ENCODE peak calls at places on chromosomes 1 and 21, in seven cellular contexts. R, G, P, V, T, X and E are unnamed samples.

GRCh38 chr1:151549199-151549598 is 9.1 kb downstream of the TUFT1 start:
- DNase-seq in R (no peak), G (no peak), P (no peak), V (no peak), T (no peak), X (no peak), E (no peak)

GRCh38 chr1:118101989-118102388 is 83.0 kb downstream of the SPAG17 start:
- DNase-seq in R (no peak), G (no peak), P (no peak), V (no peak), T (no peak), X (no peak), E (no peak)

GRCh38 chr1:219659682-219660081 is 46.8 kb upstream of the ZC3H11B start:
- DNase-seq in R (no peak), G (no peak), P (no peak), V (no peak), T (no peak), X (no peak), E (no peak)

GRCh38 chr1:76038306-76039004 is 36.1 kb upstream of the ST6GALNAC3 start:
- DNase-seq in R (no peak), G (no peak), P (no peak), V (no peak), T (no peak), X (no peak), E (no peak)

GRCh38 chr1:75265792-75266191 is 131.6 kb downstream of the LHX8 start:
- DNase-seq in R (no peak), G (no peak), P (no peak), V (no peak), T (peak; percentile 1), X (peak; percentile 52), E (no peak)

GRCh38 chr21:42685036-42685435 is 31.6 kb downstream of the PDE9A start:
- DNase-seq in R (no peak), G (no peak), P (no peak), V (no peak), T (no peak), X (no peak), E (no peak)

GRCh38 chr1:245645894-245646293 is 491.1 kb downstream of the KIF26B start:
- DNase-seq in R (no peak), G (no peak), P (no peak), V (no peak), T (no peak), X (no peak), E (no peak)

GRCh38 chr1:117571496-117571895 is 34.4 kb upstream of the TENT5C start:
- DNase-seq in R (no peak), G (no peak), P (peak; percentile 33), V (no peak), T (no peak), X (no peak), E (no peak)

GRCh38 chr1:111880866-111881837 is 108.3 kb downstream of the KCND3 start:
- DNase-seq in R (no peak), G (no peak), P (peak; percentile 12), V (no peak), T (no peak), X (no peak), E (no peak)

GRCh38 chr1:43552059-43552742 is 21.5 kb downstream of the PTPRF start:
- DNase-seq in R (no peak), G (no peak), P (no peak), V (no peak), T (no peak), X (no peak), E (no peak)

GRCh38 chr1:168960595-168960994 is 145.9 kb upstream of the ATP1B1 start:
- DNase-seq in R (no peak), G (no peak), P (peak; percentile 35), V (no peak), T (no peak), X (no peak), E (no peak)

GRCh38 chr1:209246660-209247059 is 336.9 kb upstream of the CAMK1G start:
- DNase-seq in R (no peak), G (no peak), P (no peak), V (no peak), T (peak; percentile 9), X (no peak), E (no peak)

GRCh38 chr1:161721738-161722343 is 497 bp downstream of the FCRLB start:
- DNase-seq in R (no peak), G (no peak), P (no peak), V (no peak), T (peak; percentile 30), X (peak; percentile 88), E (no peak)

GRCh38 chr1:196355206-196355786 is 252.9 kb downstream of the KCNT2 start:
- DNase-seq in R (no peak), G (peak; percentile 40), P (no peak), V (no peak), T (peak; percentile 5), X (peak; percentile 11), E (no peak)

GRCh38 chr1:226943156-226943555 is 3.1 kb downstream of the COQ8A start:
- DNase-seq in R (no peak), G (no peak), P (no peak), V (no peak), T (no peak), X (no peak), E (no peak)

GRCh38 chr1:183159960-183160359 is 26.1 kb upstream of the LAMC2 start:
- DNase-seq in R (no peak), G (no peak), P (peak; percentile 91), V (peak; percentile 83), T (peak; percentile 84), X (peak; percentile 15), E (no peak)

GRCh38 chr1:29243863-29244185 is 7.5 kb downstream of the PTPRU start:
- DNase-seq in R (no peak), G (no peak), P (no peak), V (no peak), T (no peak), X (no peak), E (no peak)

GRCh38 chr1:24424207-24424606 is 8.6 kb downstream of the NIPAL3 start:
- DNase-seq in R (no peak), G (no peak), P (no peak), V (no peak), T (no peak), X (no peak), E (no peak)

GRCh38 chr1:156119503-156120209 is 5.1 kb downstream of the LMNA start:
- DNase-seq in R (no peak), G (no peak), P (peak; percentile 69), V (no peak), T (no peak), X (peak; percentile 83), E (no peak)

GRCh38 chr21:44253832-44254700 is 7.6 kb downstream of the DNMT3L start:
- DNase-seq in R (peak; percentile 9), G (no peak), P (no peak), V (no peak), T (no peak), X (no peak), E (no peak)

GRCh38 chr1:110673805-110674336 is 869 bp downstream of the KCNA3 start:
- DNase-seq in R (no peak), G (no peak), P (no peak), V (no peak), T (no peak), X (no peak), E (no peak)

GRCh38 chr1:236165238-236165981 is 23.1 kb downstream of the GPR137B start:
- DNase-seq in R (no peak), G (no peak), P (no peak), V (no peak), T (no peak), X (no peak), E (no peak)

GRCh38 chr1:225651872-225652725 is 824 bp downstream of the ENAH start:
- DNase-seq in R (peak; percentile 50), G (peak; percentile 27), P (no peak), V (no peak), T (no peak), X (no peak), E (no peak)
- TF ChIP-seq EP300 in R (no peak), G (no peak), P (no peak), V (no peak), T (no peak), X (no peak), E (no peak)

DNA sequence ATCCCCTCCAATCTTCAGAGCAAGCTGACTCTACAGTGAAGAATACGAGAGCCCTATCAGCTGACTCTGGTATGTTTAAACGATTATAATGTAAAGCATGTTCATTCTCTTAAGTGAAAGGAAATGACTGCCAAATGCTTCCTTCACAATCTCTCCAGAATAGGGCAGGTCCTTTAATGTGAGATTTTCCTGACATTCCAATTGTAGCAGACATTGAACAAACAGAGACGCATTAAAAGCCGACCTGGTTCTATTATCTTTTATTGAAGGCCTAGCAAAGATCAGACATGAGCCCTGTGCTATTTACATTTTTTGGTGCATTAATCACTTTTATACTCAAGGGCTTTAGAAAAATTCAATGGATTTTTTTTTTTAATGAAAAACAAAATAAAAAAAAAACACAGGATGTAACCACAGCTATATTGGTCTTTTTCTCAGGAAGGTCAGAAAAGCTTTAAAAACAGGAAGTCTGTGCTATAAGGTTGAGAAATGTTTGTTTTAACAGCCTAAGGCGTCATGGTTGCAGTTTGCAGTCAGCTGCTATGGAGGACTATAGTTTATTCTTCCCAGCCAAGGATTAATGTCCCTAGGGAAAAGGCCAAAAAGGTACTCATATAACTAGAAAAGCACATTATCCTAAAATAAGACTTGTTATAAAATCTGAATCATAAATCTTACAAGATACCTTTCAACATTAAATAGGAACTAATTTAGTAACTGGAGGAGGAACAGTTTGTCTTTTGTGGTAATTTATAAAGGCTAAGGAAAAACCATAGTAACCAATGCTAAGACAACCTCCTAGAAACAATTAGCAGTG is 104.8 kb downstream of the RERE start:
- DNase-seq in R (no peak), G (no peak), P (no peak), V (no peak), T (peak; percentile 77), X (no peak), E (no peak)
- TF ChIP-seq EP300 in R (no peak), G (no peak), P (no peak), V (no peak), T (peak; percentile 54), X (no peak), E (no peak)

GRCh38 chr1:177969109-177969508 is 749 bp downstream of the SEC16B start:
- DNase-seq in R (no peak), G (peak; percentile 53), P (no peak), V (peak; percentile 77), T (no peak), X (no peak), E (no peak)
- TF ChIP-seq EP300 in R (no peak), G (no peak), P (no peak), V (no peak), T (peak; percentile 18), X (no peak), E (no peak)

DNA sequence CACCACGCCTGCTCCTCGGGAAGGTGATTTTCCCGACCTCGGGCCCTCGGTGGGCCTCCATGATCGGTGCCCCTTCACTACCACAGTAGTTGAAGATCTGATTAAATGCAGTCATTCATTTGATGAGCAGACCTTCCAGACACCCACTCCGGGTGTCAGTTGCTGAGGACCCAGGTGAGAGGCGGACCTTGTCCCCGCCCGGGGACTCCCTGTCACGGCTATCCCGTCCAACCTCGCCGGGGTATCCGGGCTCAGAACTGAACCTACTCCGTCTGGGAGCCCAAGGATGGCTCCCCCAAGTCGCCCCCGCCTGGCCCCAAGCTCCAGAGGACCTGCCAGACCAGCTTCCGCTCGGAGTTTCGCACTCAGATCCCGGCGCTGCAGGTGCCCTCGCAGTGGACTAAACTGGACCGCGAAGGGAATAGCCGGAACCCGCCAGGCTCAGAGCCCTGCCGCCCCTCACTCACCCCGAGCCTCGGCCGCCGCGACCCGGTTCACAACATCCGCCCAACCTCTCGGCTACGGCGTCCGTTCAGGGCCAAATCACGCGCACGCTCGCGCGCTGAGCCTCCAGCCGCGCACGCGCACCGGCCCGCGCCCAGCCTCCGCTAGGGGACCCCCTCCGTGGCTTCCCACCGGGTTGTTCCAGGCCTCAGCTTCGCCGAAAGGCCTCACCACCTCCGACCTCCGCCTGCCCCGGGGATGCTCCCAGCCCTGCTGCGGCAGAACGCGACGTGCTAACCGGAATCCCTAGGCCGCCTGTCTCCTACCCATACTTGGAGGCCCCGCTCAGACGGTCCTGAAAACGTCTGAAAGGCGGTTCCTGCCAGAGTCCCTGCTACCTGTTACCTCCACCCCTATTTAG is 22.3 kb downstream of the RNU1-3 start:
- DNase-seq in R (peak; percentile 100), G (peak; percentile 94), P (peak; percentile 99), V (peak; percentile 99), T (peak; percentile 100), X (peak; percentile 100), E (peak; percentile 100)
- TF ChIP-seq EP300 in R (no peak), G (peak; percentile 87), P (no peak), V (no peak), T (no peak), X (peak; percentile 76), E (no peak)